ENCODE peak calls at places on chromosomes 2 and 18, in eight cellular contexts. A is right cardiac atrium; D is body of pancreas; H is lower lobe of right lung; S is CD8-positive, alpha-beta memory T cell; R is stomach; Z is GM23338; G is IMR-90. P is an unnamed sample.
A peak's percentile ranks its signal among the peaks of the same experiment; 100 is the strongest.

GRCh38 chr2:235330775-235331438 is 162.9 kb upstream of the AGAP1 start:
- DNase-seq in A (no peak), D (no peak), H (no peak), S (no peak), R (no peak), Z (no peak), G (peak; percentile 94), P (no peak)

GRCh38 chr2:197675711-197676188 is 363 bp upstream of the RFTN2 start:
- DNase-seq in A (peak; percentile 30), D (no peak), H (no peak), S (no peak), R (no peak), Z (peak; percentile 60), G (peak; percentile 76), P (no peak)

GRCh38 chr2:211837706-211838105 is 700.9 kb downstream of the ERBB4 start:
- DNase-seq in A (no peak), D (no peak), H (no peak), S (no peak), R (no peak), Z (no peak), G (no peak), P (no peak)

GRCh38 chr2:36801088-36801487 is 104.6 kb downstream of the VIT start:
- DNase-seq in A (no peak), D (no peak), H (no peak), S (no peak), R (no peak), Z (no peak), G (no peak), P (no peak)

GRCh38 chr2:120825370-120826259 is 89.9 kb downstream of the GLI2 start:
- DNase-seq in A (peak; percentile 76), D (no peak), H (peak; percentile 63), S (no peak), R (no peak), Z (no peak), G (peak; percentile 90), P (no peak)

GRCh38 chr2:201403904-201404303 is 46.8 kb upstream of the FLACC1 start:
- DNase-seq in A (no peak), D (no peak), H (no peak), S (no peak), R (no peak), Z (no peak), G (peak; percentile 52), P (no peak)

GRCh38 chr2:178843688-178844087 is 36.5 kb upstream of the TTN start:
- DNase-seq in A (no peak), D (no peak), H (no peak), S (no peak), R (no peak), Z (no peak), G (no peak), P (no peak)

GRCh38 chr18:8400825-8401224 is 208.4 kb upstream of the RAB12 start:
- DNase-seq in A (no peak), D (no peak), H (no peak), S (no peak), R (no peak), Z (no peak), G (no peak), P (no peak)

GRCh38 chr2:102294802-102295489 is 16.4 kb upstream of the IL1RL1 start:
- DNase-seq in A (no peak), D (no peak), H (no peak), S (no peak), R (no peak), Z (no peak), G (peak; percentile 87), P (no peak)

GRCh38 chr18:45666520-45666919 is 51.2 kb downstream of the SLC14A2 start:
- DNase-seq in A (no peak), D (no peak), H (no peak), S (no peak), R (no peak), Z (no peak), G (no peak), P (no peak)

GRCh38 chr2:174575124-174575776 is 22.4 kb downstream of the WIPF1 start:
- DNase-seq in A (no peak), D (no peak), H (no peak), S (no peak), R (no peak), Z (no peak), G (no peak), P (no peak)

DNA sequence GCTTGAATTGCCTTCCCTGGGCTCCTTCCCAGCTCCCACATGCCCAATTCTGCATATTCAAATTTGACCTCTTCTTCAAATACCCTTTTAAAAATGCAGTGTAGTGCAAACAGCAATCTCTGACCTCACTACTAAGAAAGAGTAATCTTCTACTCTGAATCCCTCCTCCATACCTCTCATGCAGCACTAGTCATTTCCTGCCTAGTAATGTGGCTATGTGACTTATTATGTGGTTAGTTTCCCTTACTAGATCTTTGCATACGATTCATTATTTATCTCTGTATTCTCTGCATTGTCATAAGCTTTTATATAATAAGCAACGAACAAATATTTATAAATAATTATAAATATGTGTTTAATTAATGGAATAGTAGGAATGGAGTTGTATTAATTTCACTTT is 17.1 kb upstream of the VPS54 start:
- DNase-seq in A (no peak), D (no peak), H (no peak), S (no peak), R (no peak), Z (no peak), G (peak; percentile 89), P (no peak)
- H3K4me3 ChIP-seq in A (no peak overlapping the region), D (no peak overlapping the region), H (no peak overlapping the region), S (peak overlapping the region; percentile 39), R (no peak overlapping the region), Z (no peak overlapping the region), G (no peak overlapping the region), P (no peak overlapping the region)

GRCh38 chr2:45902379-45902778 is 250.9 kb downstream of the PRKCE start:
- DNase-seq in A (no peak), D (no peak), H (no peak), S (no peak), R (no peak), Z (no peak), G (no peak), P (no peak)
- H3K4me1 ChIP-seq in A (peaks cover 16% of the 10 kb centered on the region), D (peaks cover 27% of the 10 kb centered on the region), H (peaks cover 31% of the 10 kb centered on the region), S (no peaks in the 10 kb centered on the region), R (peaks cover 4% of the 10 kb centered on the region), Z (no peaks in the 10 kb centered on the region), G (no peaks in the 10 kb centered on the region), P (no peaks in the 10 kb centered on the region)

GRCh38 chr2:27489498-27490397 is at the start of gene IFT172:
- DNase-seq in A (peak; percentile 100), D (peak; percentile 100), H (peak; percentile 100), S (peak; percentile 99), R (peak; percentile 100), Z (peak; percentile 100), G (peak; percentile 98), P (peak; percentile 99)
- H3K27ac ChIP-seq in A (peak within 1 kb of the TSS; percentile 60), D (peak within 1 kb of the TSS; percentile 73), H (peak within 1 kb of the TSS; percentile 74), S (peak within 1 kb of the TSS; percentile 92), R (peak within 1 kb of the TSS; percentile 77), Z (no peak within 1 kb of the TSS), G (peak within 1 kb of the TSS; percentile 18), P (peak within 1 kb of the TSS; percentile 66)

GRCh38 chr18:23550898-23551297 is 35.4 kb downstream of the NPC1 start:
- DNase-seq in A (no peak), D (no peak), H (no peak), S (no peak), R (no peak), Z (no peak), G (no peak), P (no peak)

GRCh38 chr18:23551978-23552377 is 34.3 kb downstream of the NPC1 start:
- DNase-seq in A (no peak), D (no peak), H (no peak), S (no peak), R (no peak), Z (no peak), G (no peak), P (no peak)

GRCh38 chr18:23547806-23548205 is 38.5 kb downstream of the NPC1 start:
- DNase-seq in A (no peak), D (no peak), H (no peak), S (no peak), R (no peak), Z (no peak), G (no peak), P (no peak)

GRCh38 chr18:23547306-23547705 is 39.0 kb downstream of the NPC1 start:
- DNase-seq in A (no peak), D (no peak), H (no peak), S (no peak), R (no peak), Z (no peak), G (no peak), P (no peak)

DNA sequence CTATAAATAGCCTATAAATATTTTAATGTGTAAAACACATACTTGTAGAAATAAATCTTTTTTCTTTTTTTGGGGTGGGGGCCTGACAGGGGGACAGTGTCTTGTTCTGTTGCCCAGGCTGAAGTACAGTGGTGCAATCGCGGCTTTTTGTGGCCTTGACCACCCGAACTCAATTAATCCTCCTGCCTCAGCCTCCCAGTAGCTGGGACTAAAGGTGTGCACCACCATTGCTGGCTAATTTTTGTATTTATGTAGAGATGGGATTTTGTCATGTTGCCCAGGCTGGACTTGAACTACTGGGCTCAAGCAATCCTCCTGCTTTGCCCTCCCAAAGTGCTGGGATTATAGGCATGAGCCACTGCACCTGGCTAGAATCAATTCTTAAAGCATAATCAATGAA is 37.6 kb downstream of the NPC1 start:
- DNase-seq in A (no peak), D (no peak), H (no peak), S (no peak), R (no peak), Z (no peak), G (no peak), P (no peak)
- H3K4me3 ChIP-seq in A (no peak overlapping the region), D (no peak overlapping the region), H (no peak overlapping the region), S (no peak overlapping the region), R (no peak overlapping the region), Z (no peak overlapping the region), G (no peak overlapping the region), P (no peak overlapping the region)

DNA sequence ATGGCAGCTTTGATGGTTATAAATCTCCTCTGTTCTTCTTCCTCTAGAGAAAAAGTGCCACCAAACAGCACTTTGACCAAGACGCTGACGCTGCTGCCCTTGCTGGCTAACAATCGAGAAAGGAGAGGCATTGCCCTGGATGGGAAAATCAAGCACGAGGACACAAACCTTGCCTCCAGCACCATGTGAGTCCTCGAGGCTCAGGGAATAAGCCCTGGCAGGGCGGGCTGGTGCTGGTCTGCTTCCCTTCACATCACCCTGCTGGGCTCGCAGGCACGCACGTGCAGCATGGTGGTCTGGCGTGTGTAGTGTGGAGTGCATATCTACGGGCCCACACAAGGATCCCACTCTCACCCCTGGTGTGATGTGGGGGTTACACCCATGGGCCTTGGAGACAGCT is 19.4 kb upstream of the DGKD start:
- DNase-seq in A (no peak), D (no peak), H (no peak), S (no peak), R (no peak), Z (no peak), G (no peak), P (no peak)
- H3K4me1 ChIP-seq in A (no peaks in the 10 kb centered on the region), D (no peaks in the 10 kb centered on the region), H (peaks cover 8% of the 10 kb centered on the region), S (peaks cover 55% of the 10 kb centered on the region), R (peaks cover 46% of the 10 kb centered on the region), Z (peaks cover 2% of the 10 kb centered on the region), G (no peaks in the 10 kb centered on the region), P (peaks cover 7% of the 10 kb centered on the region)

P was measured in tibial nerve.